ENCODE peak calls at places on chromosomes 16 and 17, in eight cellular contexts. O is neural progenitor cell, I is dorsolateral prefrontal cortex, M is neuronal stem cell, E is prostate gland, X is fibroblast of lung, Q is upper lobe of right lung, S is thoracic aorta. H is an unnamed sample.
A peak's percentile ranks its signal among the peaks of the same experiment; 100 is the strongest.

GRCh38 chr17:61833536-61834203 is 29.7 kb downstream of the BRIP1 start:
- DNase-seq in M (no peak), I (no peak), X (peak; percentile 81), S (no peak), Q (no peak), E (no peak), O (no peak), H (no peak)

GRCh38 chr16:82183004-82183397 is 13.0 kb upstream of the MPHOSPH6 start:
- DNase-seq in S (no peak), E (no peak), I (no peak), X (no peak), O (no peak), Q (no peak), M (no peak), H (no peak)

GRCh38 chr16:67234180-67234597 is 7.3 kb downstream of the TMEM208 start:
- DNase-seq in S (no peak), Q (no peak), E (no peak), X (no peak), M (no peak), O (no peak), I (no peak), H (no peak)

GRCh38 chr17:35799942-35800341 is 4.5 kb upstream of the MMP28 start:
- DNase-seq in E (peak; percentile 94), I (peak; percentile 36), M (no peak), Q (peak; percentile 88), O (no peak), X (peak; percentile 64), S (no peak), H (no peak)

GRCh38 chr17:78289802-78290363 is 58.5 kb downstream of the TMEM235 start:
- DNase-seq in I (peak; percentile 81), E (peak; percentile 77), O (peak; percentile 89), X (peak; percentile 87), M (peak; percentile 68), Q (peak; percentile 85), S (peak; percentile 37), H (peak; percentile 54)

GRCh38 chr17:36641331-36641876 is 40.0 kb downstream of the MRM1 start:
- DNase-seq in X (no peak), M (no peak), O (peak; percentile 58), E (no peak), S (no peak), I (no peak), Q (no peak), H (no peak)

GRCh38 chr17:10149573-10150399 is 48.6 kb downstream of the GAS7 start:
- DNase-seq in E (no peak), X (peak; percentile 76), I (no peak), S (no peak), M (no peak), Q (no peak), O (no peak), H (no peak)

GRCh38 chr16:35319536-35320192 is 1860.3 kb downstream of the TP53TG3F start:
- DNase-seq in M (no peak), O (no peak), X (no peak), I (no peak), Q (no peak), S (no peak), E (no peak), H (no peak)

DNA sequence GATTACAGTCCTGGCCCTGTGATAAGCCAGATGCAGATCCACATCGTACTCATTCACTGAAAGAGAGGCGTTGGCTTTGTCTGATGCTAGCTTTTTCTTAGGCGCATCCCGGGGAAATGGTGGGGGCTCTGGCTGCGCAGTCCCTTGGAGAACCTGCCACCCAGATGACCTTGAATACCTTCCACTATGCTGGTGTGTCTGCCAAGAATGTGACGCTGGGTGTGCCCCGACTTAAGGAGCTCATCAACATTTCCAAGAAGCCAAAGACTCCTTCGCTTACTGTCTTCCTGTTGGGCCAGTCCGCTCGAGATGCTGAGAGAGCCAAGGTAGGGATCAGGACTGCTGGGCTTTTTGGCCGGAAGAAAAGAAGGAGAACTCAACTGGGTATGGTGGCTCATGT is 24.0 kb downstream of the POLR2A start:
- DNase-seq in Q (no peak), X (no peak), I (no peak), E (no peak), M (no peak), S (no peak), O (no peak), H (no peak)
- H3K27ac ChIP-seq in Q (no peak overlapping the region), X (no peak overlapping the region), I (no peak overlapping the region), E (no peak overlapping the region), M (no peak overlapping the region), S (no peak overlapping the region), O (no peak overlapping the region), H (no peak overlapping the region)

GRCh38 chr17:79473836-79474204 is 137.0 kb downstream of the RBFOX3 start:
- DNase-seq in I (no peak), X (no peak), E (no peak), M (no peak), Q (no peak), O (no peak), S (no peak), H (no peak)
- H3K27ac ChIP-seq in I (no peak overlapping the region), X (no peak overlapping the region), E (no peak overlapping the region), M (no peak overlapping the region), Q (no peak overlapping the region), O (no peak overlapping the region), S (no peak overlapping the region), H (no peak overlapping the region)

GRCh38 chr17:49764559-49765180 is 739 bp upstream of the FAM117A start:
- DNase-seq in Q (no peak), E (no peak), X (no peak), M (no peak), I (no peak), S (no peak), O (no peak), H (no peak)
- H3K27ac ChIP-seq in Q (no peak overlapping the region), E (peak overlapping the region; percentile 11), X (no peak overlapping the region), M (no peak overlapping the region), I (no peak overlapping the region), S (peak overlapping the region; percentile 10), O (no peak overlapping the region), H (peak overlapping the region; percentile 16)

GRCh38 chr17:30237296-30238002 is 2.0 kb upstream of the SLC6A4 start:
- DNase-seq in Q (no peak), O (peak; percentile 40), X (no peak), E (no peak), M (no peak), I (no peak), S (no peak), H (no peak)

GRCh38 chr17:30239089-30239462 is 3.6 kb upstream of the SLC6A4 start:
- DNase-seq in I (no peak), M (no peak), Q (no peak), S (no peak), X (no peak), O (no peak), E (no peak), H (no peak)

GRCh38 chr17:30240177-30240576 is 4.7 kb upstream of the SLC6A4 start:
- DNase-seq in X (no peak), S (no peak), I (no peak), O (no peak), Q (no peak), M (no peak), E (no peak), H (no peak)

GRCh38 chr17:30238003-30238344 is 2.5 kb upstream of the SLC6A4 start:
- DNase-seq in M (no peak), Q (no peak), X (no peak), O (no peak), I (no peak), E (no peak), S (no peak), H (no peak)

DNA sequence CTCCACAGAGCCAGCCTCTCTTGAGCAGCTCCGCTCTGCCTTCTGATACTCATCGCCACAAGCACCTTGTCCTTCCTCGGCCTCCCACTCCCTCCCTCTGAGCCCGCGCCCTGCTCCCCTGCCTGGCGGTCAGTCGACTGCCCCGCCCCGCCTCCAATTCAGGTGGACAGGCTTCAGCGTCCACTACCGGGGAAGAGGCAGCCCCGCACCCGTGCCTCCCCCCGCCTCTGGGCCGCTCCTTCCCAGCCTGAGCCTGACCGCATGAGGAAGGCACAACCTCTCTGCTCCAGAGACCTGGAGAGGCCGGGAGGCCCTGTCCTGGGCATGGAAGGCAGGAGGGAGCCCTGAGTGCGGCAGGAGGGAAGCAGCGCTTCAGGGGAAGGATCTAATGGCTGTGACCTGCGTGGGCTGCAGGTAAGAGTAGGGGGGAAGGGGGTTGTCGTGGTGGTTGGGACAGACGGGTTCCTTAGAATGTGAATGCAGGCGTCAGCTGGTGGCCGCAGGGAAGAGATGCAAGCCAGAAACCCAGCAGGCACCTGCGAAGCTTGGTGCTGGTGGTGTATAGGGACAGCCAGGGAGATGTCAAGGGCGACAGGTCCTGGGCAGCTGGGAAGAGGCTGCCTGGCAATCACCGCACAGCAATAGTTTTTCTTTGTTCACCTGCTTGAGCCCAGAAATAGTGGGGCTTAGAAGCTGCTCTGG is 3.0 kb upstream of the SLC6A4 start:
- DNase-seq in I (no peak), X (no peak), Q (peak; percentile 72), E (no peak), M (no peak), O (peak; percentile 60), S (no peak), H (no peak)
- H3K27ac ChIP-seq in I (no peak overlapping the region), X (no peak overlapping the region), Q (peak overlapping the region; percentile 4), E (no peak overlapping the region), M (no peak overlapping the region), O (no peak overlapping the region), S (no peak overlapping the region), H (no peak overlapping the region)

DNA sequence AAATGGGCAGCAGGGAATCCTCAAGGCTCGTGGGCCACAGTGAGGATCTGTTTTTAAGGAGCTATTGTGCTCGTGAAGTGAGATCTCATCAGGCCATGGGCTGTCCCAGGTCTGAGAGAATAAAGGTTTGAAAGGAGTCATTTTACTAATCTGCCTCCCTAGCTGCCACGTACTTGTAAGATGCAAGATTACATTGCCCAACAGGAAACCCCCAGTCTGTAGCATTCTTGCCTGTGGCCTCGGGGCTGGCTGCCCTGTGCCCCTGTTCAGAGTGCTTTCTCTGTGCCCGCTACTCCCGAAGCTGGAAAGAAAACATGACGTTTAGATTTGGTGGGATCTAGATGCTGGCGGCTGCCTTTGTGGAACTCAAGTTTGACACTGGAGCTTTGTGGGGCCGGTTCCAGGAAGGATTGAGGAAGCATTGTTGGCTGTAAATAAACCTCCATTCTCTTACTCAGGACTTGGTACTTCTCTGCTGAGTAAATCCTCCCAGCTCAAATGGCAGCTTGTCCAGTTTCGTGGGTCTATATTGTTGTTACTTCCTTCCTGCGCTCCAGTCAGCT is 21.2 kb downstream of the SAP30BP start:
- DNase-seq in M (no peak), Q (peak; percentile 43), S (no peak), X (peak; percentile 71), E (no peak), O (peak; percentile 59), I (no peak), H (no peak)
- H3K27ac ChIP-seq in M (peak overlapping the region; percentile 34), Q (peak overlapping the region; percentile 74), S (peak overlapping the region; percentile 1), X (no peak overlapping the region), E (peak overlapping the region; percentile 49), O (peak overlapping the region; percentile 36), I (peak overlapping the region; percentile 99), H (peak overlapping the region; percentile 91)